ENCODE peak calls at places on chromosome 22, in four cellular contexts. G is GM12878, V is HCT116, O is H1. Y is an unnamed sample.

GRCh38 chr22:45731798-45732495 is 60.3 kb downstream of the ATXN10 start:
- DNase-seq in G (no peak), V (no peak), O (no peak), Y (no peak)

GRCh38 chr22:22888509-22889353 is 1.1 kb downstream of the IGLL5 start:
- DNase-seq in G (no peak), V (no peak), O (no peak), Y (no peak)

GRCh38 chr22:29225422-29226090 is 19.9 kb downstream of the EMID1 start:
- DNase-seq in G (no peak), V (no peak), O (no peak), Y (no peak)

GRCh38 chr22:28015056-28015445 is 96.0 kb upstream of the PITPNB start:
- DNase-seq in G (no peak), V (no peak), O (no peak), Y (no peak)

GRCh38 chr22:47133263-47133662 is 370.8 kb downstream of the TBC1D22A start:
- DNase-seq in G (no peak), V (no peak), O (no peak), Y (no peak)

GRCh38 chr22:47342446-47342845 is 580.0 kb downstream of the TBC1D22A start:
- DNase-seq in G (no peak), V (no peak), O (no peak), Y (no peak)

GRCh38 chr22:18100781-18101180 is 9.8 kb upstream of the TUBA8 start:
- DNase-seq in G (no peak), V (no peak), O (no peak), Y (no peak)

GRCh38 chr22:45678961-45679912 is 7.6 kb downstream of the ATXN10 start:
- DNase-seq in G (peak; percentile 51), V (no peak), O (no peak), Y (no peak)

GRCh38 chr22:45933503-45934167 is 43.3 kb downstream of the WNT7B start:
- DNase-seq in G (no peak), V (no peak), O (no peak), Y (no peak)

GRCh38 chr22:22948651-22949611 is 61.3 kb downstream of the IGLL5 start:
- DNase-seq in G (no peak), V (no peak), O (no peak), Y (no peak)

GRCh38 chr22:30286813-30287625 is 2.3 kb downstream of the CASTOR1 start:
- DNase-seq in G (no peak), V (no peak), O (peak; percentile 67), Y (peak; percentile 59)

GRCh38 chr22:29336751-29337490 is 21.4 kb upstream of the RASL10A start:
- DNase-seq in G (no peak), V (no peak), O (no peak), Y (peak; percentile 75)

GRCh38 chr22:30365891-30366290 is 9.1 kb downstream of the CCDC157 start:
- DNase-seq in G (no peak), V (no peak), O (no peak), Y (no peak)

GRCh38 chr22:46074771-46075551 is 75.4 kb upstream of the PPARA start:
- DNase-seq in G (no peak), V (no peak), O (no peak), Y (peak; percentile 45)

GRCh38 chr22:22666307-22667091 is 22.1 kb downstream of the GGTLC2 start:
- DNase-seq in G (no peak), V (no peak), O (no peak), Y (peak; percentile 51)

GRCh38 chr22:35023692-35024363 is 42.1 kb upstream of the ISX start:
- DNase-seq in G (no peak), V (peak; percentile 28), O (peak; percentile 63), Y (peak; percentile 63)

GRCh38 chr22:17780741-17781318 is 6.6 kb upstream of the BID start:
- DNase-seq in G (no peak), V (no peak), O (no peak), Y (no peak)

GRCh38 chr22:48675828-48676145 is 1151.9 kb downstream of the BRD1 start:
- DNase-seq in G (no peak), V (no peak), O (no peak), Y (no peak)

GRCh38 chr22:18067121-18067520 is 10.7 kb upstream of the PEX26 start:
- DNase-seq in G (no peak), V (no peak), O (no peak), Y (no peak)

GRCh38 chr22:18029686-18030267 is 5.4 kb upstream of the MICAL3 start:
- DNase-seq in G (no peak), V (no peak), O (no peak), Y (no peak)

GRCh38 chr22:41229730-41230398 is 10.9 kb downstream of the CHADL start:
- DNase-seq in G (no peak), V (no peak), O (no peak), Y (no peak)

GRCh38 chr22:42381152-42381551 is 51.1 kb downstream of the NFAM1 start:
- DNase-seq in G (no peak), V (no peak), O (no peak), Y (no peak)

GRCh38 chr22:27601195-27601594 is 200.4 kb downstream of the MN1 start:
- DNase-seq in G (no peak), V (no peak), O (no peak), Y (no peak)

GRCh38 chr22:28029201-28029948 is 110.3 kb upstream of the PITPNB start:
- DNase-seq in G (no peak), V (no peak), O (no peak), Y (no peak)

GRCh38 chr22:47374901-47375575 is 612.6 kb downstream of the TBC1D22A start:
- DNase-seq in G (no peak), V (no peak), O (no peak), Y (no peak)

GRCh38 chr22:49155809-49156580 is 671.7 kb downstream of the BRD1 start:
- DNase-seq in G (no peak), V (no peak), O (no peak), Y (no peak)

GRCh38 chr22:17726561-17727243 is 47.6 kb downstream of the BID start:
- DNase-seq in G (no peak), V (no peak), O (no peak), Y (no peak)

GRCh38 chr22:45376009-45376408 is 37.4 kb downstream of the SMC1B start:
- DNase-seq in G (no peak), V (no peak), O (no peak), Y (no peak)

GRCh38 chr22:43385770-43386641 is 25.8 kb upstream of the MPPED1 start:
- DNase-seq in G (no peak), V (peak; percentile 32), O (peak; percentile 53), Y (peak; percentile 72)
- TF ChIP-seq JUND in G (no peak), V (no peak), O (no peak), Y (no peak)

DNA sequence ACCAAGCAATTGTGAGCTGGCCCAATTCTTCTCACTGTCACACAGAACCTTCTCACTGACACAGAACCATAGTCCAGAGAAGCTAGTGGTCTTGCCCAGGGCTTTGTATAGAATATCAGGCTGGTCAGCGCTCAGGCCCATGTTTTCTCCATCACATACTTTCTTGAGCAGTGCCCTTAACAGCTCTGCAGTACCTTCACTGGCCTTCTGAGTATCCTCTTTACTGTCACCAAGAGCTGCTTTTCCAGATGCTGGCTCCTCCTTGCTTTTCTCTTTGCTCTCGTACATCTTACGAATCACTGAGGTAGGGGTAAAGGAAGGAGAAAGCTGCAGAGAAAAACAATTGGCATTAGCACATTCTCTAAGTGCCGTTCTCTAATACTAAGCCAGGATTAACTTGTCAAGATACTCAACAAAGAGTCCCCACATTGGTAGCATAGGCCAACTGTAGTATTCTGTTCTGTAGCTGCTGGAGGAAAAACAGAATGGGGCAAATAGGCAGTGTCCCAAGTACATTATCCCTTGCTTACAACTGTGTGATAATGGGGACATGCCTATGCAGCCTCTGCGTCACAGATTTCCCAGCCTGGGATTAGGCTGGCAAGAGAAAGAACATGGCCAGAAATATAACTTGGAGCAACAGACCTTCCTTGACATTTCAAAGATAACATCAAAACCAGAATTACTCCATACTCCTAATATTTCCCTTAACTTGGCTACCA is 43.5 kb downstream of the DRG1 start:
- DNase-seq in G (no peak), V (no peak), O (no peak), Y (no peak)
- TF ChIP-seq JUND in G (no peak), V (no peak), O (no peak), Y (no peak)

DNA sequence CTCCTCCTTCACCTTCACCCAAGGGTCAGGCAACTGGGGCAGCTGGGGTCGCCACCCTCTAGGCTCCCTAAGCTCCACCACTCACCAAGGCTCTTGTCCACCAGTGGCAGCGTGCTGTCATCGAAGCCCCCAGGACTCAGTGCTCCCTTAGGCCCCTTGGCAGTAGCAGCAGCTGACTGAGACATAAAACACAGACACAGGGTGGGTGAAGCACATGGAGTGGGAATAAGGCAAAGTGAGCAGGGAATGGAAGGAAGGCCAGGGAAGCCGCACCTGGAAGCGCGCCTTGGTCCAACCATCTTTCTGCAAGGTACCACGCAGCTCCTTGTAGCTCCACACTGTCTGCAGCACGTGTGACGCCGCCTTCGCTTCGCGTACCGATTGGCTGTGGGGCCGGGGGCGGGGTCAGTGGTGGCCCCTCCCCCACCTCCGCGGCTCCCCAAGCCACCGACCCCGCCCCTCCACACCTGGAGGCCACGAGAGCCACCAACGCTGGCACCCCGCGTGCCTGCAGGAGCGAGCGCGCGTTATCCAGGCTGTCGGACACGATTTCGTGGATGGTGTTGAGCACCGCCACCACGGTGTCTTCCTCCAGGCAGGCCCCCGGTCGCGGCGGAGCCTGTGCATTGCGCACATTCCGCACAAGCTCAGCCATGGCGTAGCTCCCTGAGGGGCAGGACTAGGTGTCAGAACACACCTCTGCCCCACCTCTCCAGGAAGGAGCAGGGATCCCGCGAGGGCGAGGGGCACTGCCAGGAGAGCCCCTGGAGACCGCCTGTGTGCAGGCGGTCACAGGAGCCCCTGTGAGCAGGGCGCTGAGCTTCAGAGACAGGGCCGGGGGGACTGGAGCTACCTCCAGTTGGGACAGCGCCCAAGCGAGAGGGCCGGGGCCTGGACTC is 31.3 kb upstream of the TXNRD2 start:
- DNase-seq in G (no peak), V (no peak), O (no peak), Y (no peak)
- TF ChIP-seq JUND in G (no peak), V (no peak), O (no peak), Y (no peak)

GRCh38 chr22:37053310-37054077 is 2.0 kb downstream of the KCTD17 start:
- DNase-seq in G (no peak), V (no peak), O (no peak), Y (no peak)
- TF ChIP-seq JUND in G (no peak), V (no peak), O (no peak), Y (no peak)

DNA sequence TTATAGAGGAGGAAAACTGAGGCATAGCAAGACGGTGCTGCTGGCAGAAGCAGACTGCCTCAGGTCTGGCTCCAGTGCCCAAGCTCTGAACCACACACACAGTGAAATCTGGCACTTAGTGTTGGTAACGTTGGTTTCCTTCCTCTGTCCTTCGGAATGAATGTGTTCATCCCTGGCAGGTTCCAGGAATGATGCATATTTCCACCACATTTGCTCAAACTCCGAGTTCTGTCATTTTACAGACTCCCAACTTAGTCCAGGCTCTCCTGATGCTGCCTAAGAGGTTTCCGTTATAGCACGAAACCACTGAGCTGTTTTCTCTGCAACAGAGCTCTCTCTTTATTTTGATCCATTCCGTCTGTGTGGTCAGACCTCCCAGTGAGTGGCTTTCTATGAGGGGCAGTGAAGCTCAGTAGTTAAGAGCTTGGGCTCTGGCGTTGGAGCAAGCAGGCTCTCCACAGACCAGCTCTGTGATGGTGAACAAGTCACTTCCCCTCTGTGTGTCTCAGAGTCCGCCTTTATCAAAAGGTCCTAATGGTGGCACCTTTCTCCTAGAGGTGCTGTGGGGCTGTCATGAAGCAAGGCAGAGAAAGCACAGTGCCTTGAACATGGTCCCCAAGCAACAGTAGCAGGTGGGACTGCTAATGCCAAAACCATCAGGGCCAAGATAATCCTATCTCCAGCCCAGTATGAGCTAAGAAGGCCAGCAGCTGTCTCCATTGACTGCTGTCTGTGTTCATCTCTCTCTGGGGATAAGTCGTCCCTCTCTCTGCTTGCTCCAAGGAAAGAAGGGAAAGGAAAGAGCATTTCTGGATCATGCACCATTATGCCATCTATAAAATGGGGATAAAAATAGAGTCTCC is 200.4 kb downstream of the MYO18B start:
- DNase-seq in G (no peak), V (no peak), O (no peak), Y (no peak)
- TF ChIP-seq JUND in G (no peak), V (no peak), O (no peak), Y (no peak)